ENCODE peak calls at places on chromosomes 6 and 20, in five cellular contexts. E, U, G, X and Z are unnamed samples.

GRCh38 chr6:90194371-90194841 is 102.2 kb downstream of the BACH2 start:
- DNase-seq in E (no peak), U (no peak), G (no peak), X (no peak), Z (peak)

GRCh38 chr6:33453361-33454008 is 891 bp upstream of the ZBTB9 start:
- DNase-seq in E (no peak), U (no peak), G (no peak), X (no peak), Z (no peak)

GRCh38 chr6:25042599-25042936 is 106.8 kb upstream of the RIPOR2 start:
- DNase-seq in E (no peak), U (no peak), G (no peak), X (no peak), Z (no peak)

GRCh38 chr6:13175759-13176158 is 152.6 kb downstream of the TBC1D7 start:
- DNase-seq in E (no peak), U (no peak), G (no peak), X (no peak), Z (no peak)

GRCh38 chr6:143695106-143696059 is 17.6 kb downstream of the PHACTR2 start:
- DNase-seq in E (no peak), U (no peak), G (no peak), X (no peak), Z (no peak)

GRCh38 chr6:151071295-151071694 is 168.5 kb upstream of the AKAP12 start:
- DNase-seq in E (peak), U (no peak), G (no peak), X (peak), Z (peak)

GRCh38 chr6:42572523-42572922 is 8.7 kb downstream of the UBR2 start:
- DNase-seq in E (no peak), U (no peak), G (no peak), X (no peak), Z (no peak)

GRCh38 chr6:26122402-26122792 is 35.2 kb downstream of the HFE start:
- DNase-seq in E (peak), U (peak), G (peak), X (peak), Z (no peak)

GRCh38 chr6:132461958-132462357 is 51.0 kb downstream of the STX7 start:
- DNase-seq in E (no peak), U (no peak), G (no peak), X (no peak), Z (no peak)

GRCh38 chr20:4901031-4901818 is 100.1 kb downstream of the SLC23A2 start:
- DNase-seq in E (no peak), U (no peak), G (no peak), X (no peak), Z (no peak)

GRCh38 chr6:4872841-4873240 is 96.6 kb downstream of the CDYL start:
- DNase-seq in E (no peak), U (no peak), G (no peak), X (no peak), Z (peak)

GRCh38 chr6:135675862-135676261 is 175.6 kb upstream of the PDE7B start:
- DNase-seq in E (peak), U (no peak), G (peak), X (peak), Z (peak)

GRCh38 chr20:15236812-15237211 is 899.4 kb upstream of the FLRT3 start:
- DNase-seq in E (peak), U (peak), G (no peak), X (peak), Z (peak)

GRCh38 chr6:158416841-158417759 is 104.8 kb downstream of the TULP4 start:
- DNase-seq in E (no peak), U (no peak), G (no peak), X (no peak), Z (peak)

GRCh38 chr6:30542404-30542725 is 13.9 kb downstream of the GNL1 start:
- DNase-seq in E (no peak), U (no peak), G (no peak), X (no peak), Z (no peak)
- TF ChIP-seq MAFK in E (no peak), U (no peak), G (no peak), X (no peak), Z (no peak)

GRCh38 chr6:98831057-98832031 is 3.0 kb upstream of the POU3F2 start:
- DNase-seq in E (no peak), U (peak), G (no peak), X (no peak), Z (no peak)
- TF ChIP-seq MAFK in E (no peak), U (no peak), G (no peak), X (no peak), Z (no peak)

DNA sequence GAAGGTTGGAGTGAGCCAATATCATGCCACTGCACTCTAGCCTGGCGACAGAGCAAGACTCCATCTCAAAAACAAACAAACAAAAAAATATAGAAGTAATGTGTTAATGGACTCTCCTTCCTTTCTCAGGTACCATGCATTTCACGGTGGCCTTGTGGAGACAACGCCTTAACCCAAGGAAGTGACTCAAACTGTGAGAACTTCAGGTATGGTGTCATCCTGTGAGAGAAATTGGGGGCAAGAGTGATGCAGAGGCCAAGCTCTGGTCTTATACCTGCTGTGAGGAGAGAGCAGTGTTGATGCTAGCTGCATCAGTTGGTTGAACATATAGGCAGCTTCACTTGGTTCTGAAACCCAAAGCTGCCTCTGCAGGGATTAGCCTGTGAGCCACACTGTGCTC is 6.2 kb downstream of the ITCH start:
- DNase-seq in E (no peak), U (no peak), G (no peak), X (no peak), Z (no peak)
- TF ChIP-seq MAFK in E (no peak), U (no peak), G (no peak), X (no peak), Z (no peak)

GRCh38 chr20:46743088-46743487 is 33.6 kb downstream of the SLC2A10 start:
- DNase-seq in E (no peak), U (no peak), G (no peak), X (no peak), Z (no peak)
- TF ChIP-seq MAFK in E (no peak), U (no peak), G (no peak), X (no peak), Z (no peak)

GRCh38 chr20:2088904-2089303 is 12.7 kb upstream of the STK35 start:
- DNase-seq in E (no peak), U (no peak), G (no peak), X (no peak), Z (no peak)

GRCh38 chr20:2089447-2089846 is 12.2 kb upstream of the STK35 start:
- DNase-seq in E (no peak), U (no peak), G (no peak), X (no peak), Z (no peak)

GRCh38 chr20:2093883-2094282 is 7.7 kb upstream of the STK35 start:
- DNase-seq in E (no peak), U (no peak), G (no peak), X (no peak), Z (no peak)

GRCh38 chr20:2093200-2093781 is 8.3 kb upstream of the STK35 start:
- DNase-seq in E (peak), U (peak), G (peak), X (peak), Z (no peak)
- TF ChIP-seq MAFK in E (no peak), U (no peak), G (no peak), X (no peak), Z (no peak)

DNA sequence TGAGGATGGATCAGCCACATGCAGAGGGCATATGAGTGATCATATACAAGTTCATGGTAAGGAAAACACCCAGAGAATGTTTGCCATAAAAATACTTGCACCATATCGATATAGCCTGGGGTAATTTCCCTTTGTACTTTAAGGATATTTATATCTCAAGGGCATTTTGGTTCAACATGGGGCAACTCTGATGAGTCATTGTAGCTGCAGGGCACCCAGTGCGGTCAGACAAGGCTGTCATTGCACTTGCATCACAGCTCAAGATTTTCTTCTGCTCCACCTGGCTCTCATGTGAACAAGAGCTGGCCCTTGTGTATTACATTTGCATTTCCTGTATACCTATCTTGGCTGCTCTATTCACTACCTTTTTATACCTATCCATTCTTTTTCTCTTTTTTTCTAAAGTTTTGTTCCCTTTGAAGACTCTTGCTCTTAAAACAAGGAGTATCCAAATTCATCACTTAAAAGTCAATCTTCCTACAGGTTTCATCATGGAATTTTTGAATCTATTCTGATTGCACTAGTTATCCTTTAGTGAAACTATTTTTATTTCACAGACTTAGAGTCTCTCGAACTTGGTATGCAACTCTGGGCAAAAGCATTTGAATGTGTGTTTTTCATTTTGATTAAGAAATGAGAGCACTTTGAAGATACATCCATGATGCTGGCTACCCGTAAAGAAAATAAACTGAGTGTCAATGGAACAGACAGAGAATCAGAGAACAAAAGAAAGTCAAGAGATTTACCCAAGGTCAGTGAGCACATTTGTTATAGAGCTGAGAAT is 586.7 kb downstream of the EPM2A start:
- DNase-seq in E (peak), U (no peak), G (no peak), X (peak), Z (peak)
- TF ChIP-seq MAFK in E (no peak), U (no peak), G (no peak), X (no peak), Z (no peak)

GRCh38 chr6:122736166-122736565 is 43.4 kb upstream of the FABP7 start:
- DNase-seq in E (no peak), U (no peak), G (no peak), X (no peak), Z (no peak)
- TF ChIP-seq MAFK in E (no peak), U (no peak), G (no peak), X (no peak), Z (no peak)